ENCODE peak calls at places on chromosomes 16 and 17, in six cellular contexts. G is GM23338, Y is lung, E is coronary artery, L is kidney epithelial cell, T is uterus. X is an unnamed sample.
A peak's percentile ranks its signal among the peaks of the same experiment; 100 is the strongest.

GRCh38 chr17:82283208-82283749 is 9.8 kb upstream of the CSNK1D start:
- DNase-seq in Y (no peak), G (no peak), T (no peak), E (no peak), L (no peak), X (no peak)

GRCh38 chr17:44376779-44377178 is 12.7 kb downstream of the ITGA2B start:
- DNase-seq in T (no peak), E (no peak), G (no peak), L (no peak), Y (no peak), X (no peak)

GRCh38 chr17:57463103-57463885 is 207.0 kb downstream of the MSI2 start:
- DNase-seq in Y (no peak), T (no peak), E (no peak), L (peak; percentile 74), G (no peak), X (peak; percentile 74)

GRCh38 chr16:78551487-78552085 is 452.1 kb downstream of the WWOX start:
- DNase-seq in T (no peak), L (no peak), G (peak; percentile 71), E (no peak), Y (peak; percentile 31), X (no peak)

GRCh38 chr17:19540706-19541370 is 7.2 kb downstream of the SLC47A1 start:
- DNase-seq in E (no peak), Y (no peak), G (no peak), T (no peak), L (no peak), X (no peak)

GRCh38 chr17:32947736-32948135 is 19.8 kb downstream of the TMEM98 start:
- DNase-seq in G (no peak), E (no peak), Y (no peak), L (no peak), T (no peak), X (no peak)

GRCh38 chr16:89475144-89475543 is 15.2 kb downstream of the ANKRD11 start:
- DNase-seq in L (no peak), E (no peak), G (peak; percentile 62), Y (no peak), T (no peak), X (no peak)

GRCh38 chr16:56332464-56333079 is 92.8 kb downstream of the AMFR start:
- DNase-seq in L (no peak), Y (peak; percentile 46), E (no peak), T (peak; percentile 25), G (peak; percentile 66), X (no peak)

GRCh38 chr17:229130-229944 is 47.9 kb upstream of the DOC2B start:
- DNase-seq in E (no peak), Y (no peak), T (no peak), L (no peak), G (no peak), X (no peak)

GRCh38 chr17:38324141-38324540 is 19.6 kb downstream of the GPR179 start:
- DNase-seq in Y (no peak), E (peak; percentile 36), L (no peak), G (no peak), T (no peak), X (no peak)

GRCh38 chr17:80219777-80220708 is at the start of the genes SGSH and SLC26A11:
- DNase-seq in L (peak; percentile 12), T (peak; percentile 77), Y (peak; percentile 82), E (peak; percentile 82), G (peak; percentile 94), X (no peak)
- TF ChIP-seq CTCF in L (no peak), T (no peak), Y (no peak), E (no peak), G (no peak), X (no peak)

GRCh38 chr16:17340804-17341203 is 130.0 kb downstream of the XYLT1 start:
- DNase-seq in L (no peak), G (no peak), E (no peak), Y (no peak), T (no peak), X (no peak)
- H3K4me3 ChIP-seq in L (no peak overlapping the region), G (no peak overlapping the region), E (no peak overlapping the region), Y (no peak overlapping the region), T (no peak overlapping the region), X (no peak overlapping the region)

DNA sequence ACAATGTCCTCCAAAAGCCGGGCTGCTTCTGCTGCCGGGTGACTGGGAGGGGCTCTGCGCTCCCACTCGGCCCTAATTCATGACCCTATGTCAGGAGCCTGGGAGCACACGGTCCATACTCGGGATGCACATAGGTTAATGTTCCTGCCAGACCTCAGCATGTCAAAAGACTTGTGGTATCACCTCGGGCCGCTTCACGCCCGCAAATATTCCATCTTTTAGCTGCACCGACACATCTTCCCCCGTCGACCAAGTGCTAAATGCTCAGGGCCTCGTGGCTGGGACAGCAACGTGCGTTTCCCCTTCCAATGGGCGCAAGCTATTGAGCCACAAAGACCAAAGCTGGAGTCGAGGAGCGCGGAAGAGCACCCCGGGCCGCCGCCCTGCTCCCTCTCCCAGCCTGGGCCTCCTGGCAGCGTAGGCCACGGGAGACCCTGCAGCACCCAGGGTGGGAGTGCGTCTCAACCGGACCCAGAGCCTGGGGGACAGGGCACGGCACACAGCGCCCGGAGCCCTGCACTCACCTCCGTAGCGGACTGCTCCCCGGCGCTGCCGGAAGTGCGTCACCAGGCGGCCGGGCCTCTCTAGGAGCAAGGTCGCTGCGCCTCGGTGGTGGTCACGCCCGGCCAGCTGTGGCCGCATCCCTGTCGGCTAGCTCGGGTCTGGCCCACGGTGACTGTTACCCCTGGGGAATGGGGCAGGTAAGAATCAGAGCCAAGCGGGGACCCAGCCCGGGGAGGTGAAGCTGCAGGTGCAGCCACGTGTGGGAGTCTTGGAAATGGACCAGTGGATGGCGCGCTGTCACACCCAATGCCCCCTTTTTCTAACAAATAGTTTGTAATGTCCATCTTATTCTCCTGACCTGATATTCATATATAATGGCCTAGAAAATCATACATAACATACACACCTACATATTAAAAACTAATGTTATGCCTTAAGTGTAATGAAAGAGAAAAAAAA is at the start of gene ZNF23:
- DNase-seq in E (peak; percentile 88), T (peak; percentile 87), L (no peak), Y (peak; percentile 87), G (peak; percentile 83), X (no peak)
- TF ChIP-seq CTCF in E (no peak), T (no peak), L (no peak), Y (no peak), G (peak; percentile 10), X (no peak)

DNA sequence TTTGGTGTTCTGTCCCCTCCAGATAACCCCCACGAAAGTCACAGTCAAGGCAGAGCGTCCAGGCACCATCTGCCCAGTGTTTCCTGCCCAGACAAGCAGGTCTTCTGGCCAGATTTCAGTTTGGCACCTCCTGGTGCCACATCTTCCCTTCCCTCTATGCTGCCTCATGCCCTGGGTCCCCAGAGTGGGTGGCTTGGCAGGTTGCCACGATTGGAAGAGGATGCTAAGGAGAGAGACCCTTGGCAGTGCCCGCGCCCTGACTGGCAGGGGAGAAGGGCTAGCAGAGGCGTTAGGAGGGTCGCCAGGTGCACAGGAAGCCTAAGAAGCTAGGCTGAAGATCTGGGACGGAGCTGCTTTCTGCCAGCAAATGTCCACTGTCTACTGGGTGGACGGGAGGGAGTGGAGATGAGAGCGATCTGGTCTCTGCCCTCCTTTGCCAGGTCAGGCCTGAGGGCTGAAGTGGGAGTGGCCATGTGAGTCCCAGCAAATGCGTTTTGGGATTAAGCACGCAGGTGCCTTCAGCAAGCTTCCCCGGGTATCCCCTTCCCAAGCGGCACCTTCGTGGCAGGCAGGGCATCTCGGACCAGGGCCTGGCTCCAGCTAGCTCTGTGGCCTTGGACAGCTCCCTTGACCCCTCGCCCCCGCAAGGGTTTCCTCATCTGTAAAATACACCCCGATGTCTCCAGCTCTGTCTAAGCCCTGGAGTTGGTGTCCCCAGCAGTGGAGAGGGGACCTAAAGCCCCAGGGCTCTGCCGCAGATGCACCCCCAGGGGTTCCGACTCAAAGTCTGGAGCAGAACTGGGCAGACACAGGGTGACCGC is 13.4 kb upstream of the CD300A start:
- DNase-seq in Y (no peak), E (no peak), G (no peak), T (no peak), L (no peak), X (no peak)
- H3K4me3 ChIP-seq in Y (no peak overlapping the region), E (peak overlapping the region; percentile 68), G (peak overlapping the region; percentile 66), T (no peak overlapping the region), L (no peak overlapping the region), X (no peak overlapping the region)

GRCh38 chr16:29029168-29029994 is 44.5 kb downstream of the LAT start:
- DNase-seq in T (peak; percentile 27), E (no peak), Y (no peak), L (peak; percentile 96), G (peak; percentile 57), X (peak; percentile 77)

GRCh38 chr16:29025735-29026134 is 40.9 kb downstream of the LAT start:
- DNase-seq in L (no peak), Y (no peak), E (no peak), T (no peak), G (no peak), X (no peak)

GRCh38 chr16:29025218-29025617 is 40.4 kb downstream of the LAT start:
- DNase-seq in E (no peak), G (no peak), L (no peak), Y (no peak), T (no peak), X (no peak)

GRCh38 chr16:29030086-29030840 is 45.4 kb downstream of the LAT start:
- DNase-seq in T (no peak), Y (no peak), E (no peak), L (no peak), G (no peak), X (no peak)

DNA sequence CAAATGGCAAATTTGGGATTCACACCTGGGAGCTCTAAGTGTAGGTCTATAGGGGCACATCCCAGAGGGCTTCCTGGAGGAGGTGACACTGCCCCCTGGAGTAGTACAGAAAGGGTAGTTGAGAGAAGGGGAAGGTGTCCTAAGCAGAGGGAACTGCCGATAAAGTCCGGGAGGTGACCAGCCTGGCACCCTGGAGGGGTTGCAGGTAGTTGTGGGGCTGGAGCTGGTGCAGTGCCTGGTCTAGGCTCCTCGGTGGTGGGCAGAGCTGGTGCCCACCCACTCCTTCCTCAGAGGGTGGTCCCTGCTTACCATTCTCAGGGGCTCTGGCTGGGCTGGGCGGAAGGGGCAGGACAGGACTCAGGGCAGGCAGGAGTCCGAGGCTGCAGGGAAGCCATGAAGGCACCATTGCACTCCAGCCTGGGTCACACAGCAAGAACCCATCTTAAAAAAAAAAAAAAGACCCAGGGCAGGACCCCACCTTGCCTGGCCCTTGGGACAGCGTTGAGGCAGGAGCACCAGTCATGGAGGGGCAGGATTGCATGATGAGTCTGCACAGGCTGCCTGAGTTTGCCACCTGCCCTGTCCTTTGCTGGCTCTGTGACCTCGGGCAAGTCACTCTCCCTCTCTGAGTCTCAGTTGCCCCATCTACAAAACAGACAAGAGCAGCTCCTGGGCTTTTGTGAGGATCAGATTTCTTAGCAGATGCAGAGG is 43.8 kb downstream of the LAT start:
- DNase-seq in Y (no peak), T (no peak), L (no peak), G (peak; percentile 23), E (no peak), X (no peak)
- TF ChIP-seq CTCF in Y (no peak), T (no peak), L (no peak), G (peak; percentile 17), E (no peak), X (no peak)